ENCODE peak calls at places on chromosomes 13 and 19, in ten cellular contexts. I is SK-N-SH; A is NCI-H774; P is COR-L47; Y is left colon; U is nephron progenitor cell; X is NCI-H1105 treated with DMSO at 0.1 percent for 48 hours; L is GM03348; F is stimulated activated CD4-positive, alpha-beta T cell treated with anti-CD3 and anti-CD28 coated beads, TNF-alpha, amount 100 ng/mL, for 48 hours; Z is SJSA1. H is an unnamed sample.

GRCh38 chr19:40611096-40611495 is 9.9 kb downstream of the LTBP4 start:
- DNase-seq in I (no peak), A (no peak), P (no peak), Y (peak; percentile 68), U (no peak), X (no peak), L (no peak), F (no peak), Z (no peak), H (peak; percentile 11)

GRCh38 chr13:35923347-35923746 is 207.8 kb downstream of the DCLK1 start:
- DNase-seq in I (no peak), A (no peak), P (no peak), Y (no peak), U (no peak), X (no peak), L (peak; percentile 64), F (no peak), Z (peak; percentile 81), H (no peak)

GRCh38 chr13:77326905-77327604 is at the start of gene MYCBP2:
- DNase-seq in I (peak; percentile 96), A (peak; percentile 90), P (peak; percentile 98), Y (peak; percentile 97), U (peak; percentile 97), X (peak; percentile 93), L (peak; percentile 98), F (peak; percentile 95), Z (peak; percentile 91), H (peak; percentile 98)

GRCh38 chr13:30431269-30431950 is 9.1 kb downstream of the UBE2L5 start:
- DNase-seq in I (no peak), A (no peak), P (no peak), Y (no peak), U (no peak), X (no peak), L (no peak), F (no peak), Z (no peak), H (no peak)

GRCh38 chr19:5036733-5037681 is 68.1 kb downstream of the KDM4B start:
- DNase-seq in I (peak; percentile 88), A (no peak), P (peak; percentile 50), Y (no peak), U (no peak), X (peak; percentile 49), L (peak; percentile 64), F (no peak), Z (peak; percentile 65), H (no peak)

GRCh38 chr13:36454962-36455361 is 22.7 kb downstream of the CCNA1 start:
- DNase-seq in I (peak; percentile 11), A (no peak), P (peak; percentile 48), Y (no peak), U (no peak), X (no peak), L (no peak), F (no peak), Z (no peak), H (no peak)

GRCh38 chr19:48807590-48808308 is 3.1 kb downstream of the BCAT2 start:
- DNase-seq in I (peak; percentile 20), A (no peak), P (no peak), Y (peak; percentile 58), U (peak; percentile 33), X (no peak), L (no peak), F (no peak), Z (no peak), H (no peak)

GRCh38 chr13:27120811-27121210 is 50.8 kb downstream of the USP12 start:
- DNase-seq in I (no peak), A (no peak), P (no peak), Y (no peak), U (no peak), X (no peak), L (no peak), F (no peak), Z (no peak), H (no peak)

GRCh38 chr13:32381539-32381938 is 46.4 kb downstream of the N4BP2L1 start:
- DNase-seq in I (peak; percentile 9), A (no peak), P (peak; percentile 58), Y (no peak), U (peak; percentile 3), X (peak; percentile 1), L (peak; percentile 20), F (no peak), Z (no peak), H (peak; percentile 18)

GRCh38 chr19:29508181-29508580 is 17.6 kb upstream of the VSTM2B start:
- DNase-seq in I (no peak), A (no peak), P (no peak), Y (no peak), U (no peak), X (no peak), L (no peak), F (no peak), Z (no peak), H (no peak)

GRCh38 chr13:36848228-36848982 is 29.4 kb downstream of the RFXAP start:
- DNase-seq in I (peak; percentile 17), A (peak; percentile 60), P (no peak), Y (no peak), U (no peak), X (no peak), L (peak; percentile 16), F (no peak), Z (no peak), H (peak; percentile 28)

GRCh38 chr19:31223805-31224534 is 125.3 kb downstream of the TSHZ3 start:
- DNase-seq in I (no peak), A (no peak), P (no peak), Y (no peak), U (no peak), X (no peak), L (peak; percentile 79), F (no peak), Z (peak; percentile 94), H (no peak)

GRCh38 chr13:41842029-41842428 is 118.9 kb downstream of the VWA8 start:
- DNase-seq in I (no peak), A (no peak), P (no peak), Y (no peak), U (no peak), X (no peak), L (no peak), F (no peak), Z (no peak), H (no peak)

GRCh38 chr13:111947026-111947810 is 119.7 kb upstream of the SOX1 start:
- DNase-seq in I (no peak), A (peak; percentile 92), P (peak; percentile 80), Y (no peak), U (no peak), X (peak; percentile 98), L (no peak), F (no peak), Z (no peak), H (no peak)

GRCh38 chr13:111281751-111282311 is 38.6 kb upstream of the TEX29 start:
- DNase-seq in I (no peak), A (peak; percentile 62), P (peak; percentile 53), Y (no peak), U (no peak), X (no peak), L (peak; percentile 34), F (no peak), Z (peak; percentile 92), H (no peak)

GRCh38 chr13:76512676-76513277 is 373.4 kb downstream of the KCTD12 start:
- DNase-seq in I (peak; percentile 11), A (peak; percentile 19), P (no peak), Y (no peak), U (no peak), X (no peak), L (peak; percentile 27), F (no peak), Z (peak; percentile 14), H (no peak)

GRCh38 chr19:11480081-11480926 is 542 bp downstream of the ELAVL3 start:
- DNase-seq in I (peak; percentile 70), A (no peak), P (peak; percentile 27), Y (no peak), U (no peak), X (peak; percentile 20), L (no peak), F (no peak), Z (no peak), H (no peak)

GRCh38 chr19:4304509-4305252 is at the start of gene FSD1:
- DNase-seq in I (peak; percentile 99), A (peak; percentile 29), P (peak; percentile 60), Y (peak; percentile 44), U (peak; percentile 90), X (peak; percentile 67), L (peak; percentile 95), F (peak; percentile 60), Z (no peak), H (peak; percentile 72)

GRCh38 chr19:30060872-30061556 is 119.0 kb downstream of the URI1 start:
- DNase-seq in I (peak; percentile 59), A (no peak), P (no peak), Y (peak; percentile 12), U (no peak), X (no peak), L (no peak), F (no peak), Z (no peak), H (no peak)

GRCh38 chr13:47409778-47410177 is 512.9 kb upstream of the HTR2A start:
- DNase-seq in I (no peak), A (no peak), P (no peak), Y (no peak), U (no peak), X (no peak), L (no peak), F (no peak), Z (no peak), H (no peak)

GRCh38 chr19:13044160-13044853 is 49.0 kb downstream of the NFIX start:
- DNase-seq in I (no peak), A (peak; percentile 6), P (peak; percentile 77), Y (no peak), U (no peak), X (no peak), L (no peak), F (no peak), Z (no peak), H (peak; percentile 81)

GRCh38 chr19:48571378-48572162 is 19.6 kb downstream of the SULT2B1 start:
- DNase-seq in I (no peak), A (peak; percentile 80), P (no peak), Y (no peak), U (no peak), X (no peak), L (no peak), F (no peak), Z (no peak), H (no peak)

GRCh38 chr19:9565900-9566705 is 18.2 kb downstream of the ZNF121 start:
- DNase-seq in I (no peak), A (no peak), P (peak; percentile 1), Y (no peak), U (no peak), X (no peak), L (no peak), F (no peak), Z (peak; percentile 11), H (no peak)

GRCh38 chr13:109256866-109257760 is 529.3 kb downstream of the IRS2 start:
- DNase-seq in I (no peak), A (no peak), P (no peak), Y (no peak), U (no peak), X (no peak), L (peak; percentile 81), F (no peak), Z (peak; percentile 100), H (no peak)

GRCh38 chr13:26855921-26856320 is 95.3 kb upstream of the GPR12 start:
- DNase-seq in I (no peak), A (no peak), P (no peak), Y (no peak), U (no peak), X (no peak), L (no peak), F (no peak), Z (no peak), H (no peak)

GRCh38 chr19:870963-871401 is 11.5 kb downstream of the CFD start:
- DNase-seq in I (peak; percentile 93), A (peak; percentile 74), P (peak; percentile 95), Y (no peak), U (no peak), X (peak; percentile 30), L (no peak), F (no peak), Z (no peak), H (peak; percentile 85)

GRCh38 chr13:45479661-45480060 is 14.9 kb downstream of the COG3 start:
- DNase-seq in I (no peak), A (no peak), P (no peak), Y (no peak), U (no peak), X (no peak), L (no peak), F (no peak), Z (no peak), H (no peak)

GRCh38 chr13:48131481-48131992 is 36.6 kb upstream of the MED4 start:
- DNase-seq in I (no peak), A (no peak), P (no peak), Y (no peak), U (no peak), X (no peak), L (no peak), F (no peak), Z (no peak), H (no peak)